ENCODE peak calls at places on chromosome 1, in seven cellular contexts. F is mucosa of descending colon, O is tibial nerve, L is fibroblast of lung, B is left lung, T is WERI-Rb-1, S is H1. G is an unnamed sample. For H3K36me3, the result is how much of the 10 kb centered on the place peaks cover.

GRCh38 chr1:67061266-67061665 is 7.3 kb upstream of the SLC35D1 start:
- DNase-seq in F (no peak), B (no peak), S (no peak), L (peak), T (no peak), O (no peak), G (no peak)

GRCh38 chr1:235902638-235903542 is 36.2 kb upstream of the LYST start:
- DNase-seq in L (peak), F (peak), T (no peak), B (peak), S (no peak), O (no peak), G (peak)

GRCh38 chr1:218444173-218444572 is 99.0 kb downstream of the TGFB2 start:
- DNase-seq in B (no peak), L (no peak), O (no peak), F (no peak), S (no peak), T (no peak), G (no peak)

GRCh38 chr1:30111431-30111830 is 612.0 kb downstream of the MATN1 start:
- DNase-seq in O (no peak), T (peak), F (peak), L (peak), S (peak), B (no peak), G (no peak)

GRCh38 chr1:226738421-226738994 is 574 bp downstream of the ITPKB start:
- DNase-seq in O (no peak), T (peak), L (peak), B (peak), S (no peak), F (no peak), G (no peak)

GRCh38 chr1:32170991-32171390 is 8.5 kb upstream of the TXLNA start:
- DNase-seq in F (no peak), T (no peak), B (no peak), S (no peak), L (no peak), O (no peak), G (no peak)

GRCh38 chr1:184283999-184284398 is 102.8 kb upstream of the C1orf21 start:
- DNase-seq in S (no peak), O (no peak), T (no peak), F (peak), B (no peak), L (peak), G (peak)

GRCh38 chr1:89929467-89930063 is 65.3 kb upstream of the ZNF326 start:
- DNase-seq in L (no peak), B (no peak), T (no peak), S (no peak), O (no peak), F (no peak), G (no peak)

GRCh38 chr1:223052931-223053330 is 90.1 kb downstream of the TLR5 start:
- DNase-seq in F (no peak), L (no peak), O (no peak), B (no peak), S (no peak), T (no peak), G (no peak)

GRCh38 chr1:174883361-174883760 is 116.4 kb upstream of the CACYBP start:
- DNase-seq in L (peak), F (no peak), O (no peak), T (no peak), B (no peak), S (no peak), G (peak)

GRCh38 chr1:43545686-43546387 is 15.2 kb downstream of the PTPRF start:
- DNase-seq in S (no peak), O (peak), T (peak), B (peak), L (no peak), F (peak), G (no peak)

GRCh38 chr1:22930235-22930912 is 42.3 kb downstream of the LACTBL1 start:
- DNase-seq in S (peak), B (no peak), O (no peak), T (peak), L (peak), F (peak), G (no peak)

GRCh38 chr1:97334454-97334853 is 586.4 kb downstream of the DPYD start:
- DNase-seq in B (no peak), O (no peak), F (no peak), S (no peak), T (no peak), L (peak), G (peak)

DNA sequence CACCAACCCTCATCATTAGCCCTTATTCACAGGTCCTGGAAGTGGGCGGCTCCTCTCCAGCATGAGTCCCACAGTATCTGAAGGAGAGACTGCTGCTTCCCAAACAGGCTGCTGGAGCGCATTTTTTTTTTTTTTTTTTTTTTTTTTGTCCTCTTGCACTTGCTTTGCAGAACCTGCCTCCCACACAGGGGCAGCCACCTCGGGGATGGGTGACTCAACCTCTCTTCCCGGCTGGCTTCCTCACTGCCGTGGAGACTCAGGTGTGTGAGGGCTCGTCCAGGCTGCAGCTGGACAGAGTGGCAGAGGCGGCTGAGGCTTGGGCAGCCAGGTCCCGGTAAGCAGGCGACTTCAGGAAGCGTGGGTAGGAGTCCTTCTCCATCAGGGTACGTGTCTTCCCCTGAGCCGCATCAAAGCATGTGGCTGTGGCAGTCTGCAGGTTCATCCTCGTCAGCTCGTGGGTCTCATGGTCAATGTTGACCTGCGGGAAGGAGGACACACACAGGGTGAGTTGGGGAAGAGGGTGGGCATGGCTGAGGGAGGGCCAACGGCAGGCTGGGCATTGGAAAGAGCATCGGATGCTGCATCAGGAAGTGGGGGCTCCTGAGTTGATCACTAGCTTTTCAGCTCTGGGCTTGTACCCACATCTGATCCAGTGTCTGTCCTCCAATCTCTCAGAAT is 4.0 kb downstream of the RGS16 start:
- DNase-seq in S (no peak), T (no peak), O (no peak), F (no peak), B (no peak), L (no peak), G (no peak)
- H3K4me3 ChIP-seq in S (no peak), T (no peak), O (no peak), F (no peak), B (no peak), L (no peak), G (no peak)

GRCh38 chr1:20644416-20644815 is 11.2 kb downstream of the PINK1 start:
- DNase-seq in T (no peak), L (no peak), S (no peak), F (no peak), O (no peak), B (no peak), G (no peak)
- H3K36me3 ChIP-seq in T (under half), L (under half), S (under half), F (under half), O (half or more), B (half or more), G (under half)

DNA sequence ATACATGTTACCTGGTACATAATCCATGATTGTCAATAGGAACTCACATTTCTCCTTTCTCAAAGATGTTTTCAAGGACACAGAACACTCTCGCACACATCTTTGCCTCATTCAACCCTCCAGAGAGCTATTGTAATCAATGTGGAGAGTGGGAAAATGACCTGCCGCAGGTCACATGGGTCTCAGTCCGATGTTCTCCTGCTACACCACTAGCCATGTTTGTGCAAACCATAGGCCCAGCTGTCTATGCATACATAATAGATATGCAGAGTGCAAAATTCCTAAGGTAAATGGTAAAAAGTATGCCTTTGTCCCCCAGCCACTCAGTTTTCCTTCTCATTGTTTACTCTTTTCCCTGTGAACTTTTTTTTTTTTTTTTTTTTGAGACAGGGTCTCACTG is 89.2 kb downstream of the ADSS2 start:
- DNase-seq in O (no peak), L (no peak), T (no peak), S (no peak), B (no peak), F (no peak), G (no peak)
- H3K4me3 ChIP-seq in O (no peak), L (no peak), T (no peak), S (no peak), B (no peak), F (no peak), G (no peak)

GRCh38 chr1:6477039-6477820 is 11.3 kb upstream of the TNFRSF25 start:
- DNase-seq in L (no peak), B (no peak), S (no peak), O (no peak), F (no peak), T (no peak), G (no peak)

GRCh38 chr1:6473974-6474814 is 8.2 kb upstream of the TNFRSF25 start:
- DNase-seq in S (no peak), T (no peak), F (peak), B (no peak), L (no peak), O (no peak), G (no peak)

GRCh38 chr1:6475381-6476133 is 9.6 kb upstream of the TNFRSF25 start:
- DNase-seq in B (peak), L (no peak), F (peak), S (no peak), T (peak), O (no peak), G (no peak)

GRCh38 chr1:6474815-6475282 is 8.9 kb upstream of the TNFRSF25 start:
- DNase-seq in S (no peak), F (no peak), B (no peak), O (no peak), L (no peak), T (no peak), G (no peak)

GRCh38 chr1:6476483-6476882 is 10.5 kb upstream of the TNFRSF25 start:
- DNase-seq in F (peak), T (no peak), S (no peak), O (no peak), L (no peak), B (no peak), G (no peak)
- H3K36me3 ChIP-seq in F (under half), T (under half), S (under half), O (under half), L (under half), B (under half), G (under half)

DNA sequence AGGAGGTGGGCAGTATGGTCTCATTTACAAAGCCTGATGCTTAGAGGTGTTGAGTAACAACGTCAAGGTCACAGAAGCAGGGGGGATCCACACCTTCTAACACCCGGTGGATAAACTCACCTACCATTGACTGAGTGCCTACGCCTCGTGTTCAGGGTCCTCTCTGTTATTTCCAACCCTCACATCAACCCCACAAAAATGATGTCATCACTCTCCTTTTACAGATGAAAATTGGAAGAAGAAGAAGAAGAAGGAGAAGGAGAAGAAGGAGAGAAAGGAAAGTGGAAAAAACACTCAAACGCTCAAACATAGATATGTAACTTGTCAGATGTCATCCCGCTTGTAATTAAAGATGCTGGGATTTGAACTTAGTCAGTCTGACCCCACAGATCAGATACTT is 653 bp upstream of the KCNN3 start:
- DNase-seq in O (no peak), S (no peak), L (no peak), T (no peak), B (no peak), F (no peak), G (no peak)
- H3K4me3 ChIP-seq in O (no peak), S (peak), L (no peak), T (no peak), B (no peak), F (no peak), G (no peak)

DNA sequence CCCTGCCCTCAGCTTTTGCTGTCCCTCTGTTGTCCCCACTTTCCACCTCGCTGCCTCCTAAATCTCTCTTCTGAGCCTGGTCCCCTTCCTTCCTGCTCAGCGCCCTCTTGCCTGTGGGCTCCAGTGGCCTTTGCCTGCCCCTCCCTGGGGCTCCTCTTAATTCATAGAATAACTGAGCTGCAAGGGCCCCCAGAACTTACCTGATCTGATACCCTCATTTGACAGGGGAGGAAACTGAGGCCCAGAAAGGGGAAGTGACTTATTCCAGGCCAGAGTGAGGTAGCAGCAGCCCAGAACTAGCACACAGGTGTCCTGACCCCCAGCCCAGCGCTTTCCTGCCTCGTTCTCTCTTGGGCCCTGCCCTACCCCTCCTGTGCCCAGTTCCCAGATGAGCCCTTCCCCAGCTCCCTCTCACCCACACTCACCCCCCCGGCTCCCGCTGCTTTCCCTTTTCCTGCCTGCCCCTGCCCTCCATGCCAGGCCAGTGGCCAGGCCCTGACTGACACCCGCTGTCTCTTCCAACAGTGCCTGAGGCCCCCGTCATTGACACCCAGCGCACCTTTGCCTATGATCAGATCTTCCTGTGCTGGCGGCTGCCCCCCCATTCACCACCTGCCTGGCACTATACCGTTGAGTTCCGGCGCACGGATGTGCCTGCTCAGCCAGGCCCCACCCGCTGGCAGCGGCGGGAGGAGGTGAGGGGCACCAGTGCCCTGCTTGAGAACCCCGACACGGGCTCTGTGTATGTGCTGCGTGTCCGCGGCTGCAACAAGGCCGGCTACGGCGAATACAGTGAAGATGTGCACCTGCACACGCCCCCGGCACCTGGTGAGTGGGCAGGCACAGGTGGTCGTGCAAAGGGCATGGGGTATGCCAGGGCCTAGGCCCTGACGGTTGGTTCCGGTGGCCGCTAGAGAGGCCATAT is 5.7 kb downstream of the TRIM46 start:
- DNase-seq in L (no peak), O (no peak), T (peak), B (no peak), F (peak), S (no peak), G (no peak)
- H3K36me3 ChIP-seq in L (under half), O (under half), T (under half), B (under half), F (under half), S (under half), G (under half)

GRCh38 chr1:111221633-111222286 is 5.8 kb upstream of the CHI3L2 start:
- DNase-seq in S (no peak), O (no peak), T (peak), L (peak), F (peak), B (no peak), G (no peak)
- H3K4me3 ChIP-seq in S (no peak), O (no peak), T (no peak), L (no peak), F (no peak), B (no peak), G (no peak)

GRCh38 chr1:116763787-116764465 is 9.7 kb downstream of the CD2 start:
- DNase-seq in S (no peak), F (peak), O (no peak), L (no peak), B (no peak), T (peak), G (no peak)
- H3K36me3 ChIP-seq in S (under half), F (under half), O (under half), L (under half), B (under half), T (under half), G (under half)